ENCODE peak calls at places on chromosome X, in four cellular contexts. One of them, this sample, is unnamed.

GRCh38 chrX:79361192-79361870 is 5.8 kb downstream of the ITM2A start:
- DNase-seq in spleen: no peak
- DNase-seq in HepG2: no peak
- DNase-seq in stomach: no peak
- DNase-seq in this sample: no peak

GRCh38 chrX:147763131-147763530 is 148.6 kb upstream of the FMR1 start:
- DNase-seq in spleen: no peak
- DNase-seq in HepG2: no peak
- DNase-seq in stomach: no peak
- DNase-seq in this sample: no peak

GRCh38 chrX:40099046-40099968 is 1.5 kb upstream of the BCOR start:
- DNase-seq in spleen: peak; percentile 91
- DNase-seq in HepG2: no peak
- DNase-seq in stomach: no peak
- DNase-seq in this sample: peak; percentile 81

GRCh38 chrX:130173190-130173895 is 1.6 kb downstream of the RAB33A start:
- DNase-seq in spleen: peak; percentile 72
- DNase-seq in HepG2: no peak
- DNase-seq in stomach: no peak
- DNase-seq in this sample: peak; percentile 73

GRCh38 chrX:125287282-125287681 is 32.4 kb upstream of the TEX13C start:
- DNase-seq in spleen: peak; percentile 67
- DNase-seq in HepG2: no peak
- DNase-seq in stomach: no peak
- DNase-seq in this sample: no peak

GRCh38 chrX:129235903-129236302 is 287.4 kb downstream of the SMARCA1 start:
- DNase-seq in spleen: no peak
- DNase-seq in HepG2: no peak
- DNase-seq in stomach: no peak
- DNase-seq in this sample: no peak

GRCh38 chrX:49001521-49002090 is 458 bp downstream of the GRIPAP1 start:
- DNase-seq in spleen: peak; percentile 80
- DNase-seq in HepG2: peak; percentile 1
- DNase-seq in stomach: no peak
- DNase-seq in this sample: no peak

GRCh38 chrX:19121898-19122640 is at the start of gene ADGRG2:
- DNase-seq in spleen: no peak
- DNase-seq in HepG2: no peak
- DNase-seq in stomach: peak; percentile 56
- DNase-seq in this sample: no peak

GRCh38 chrX:19852014-19853005 is 35.1 kb downstream of the SH3KBP1 start:
- DNase-seq in spleen: no peak
- DNase-seq in HepG2: peak; percentile 72
- DNase-seq in stomach: no peak
- DNase-seq in this sample: peak; percentile 79

GRCh38 chrX:150473371-150473770 is 95.0 kb upstream of the MTM1 start:
- DNase-seq in spleen: no peak
- DNase-seq in HepG2: no peak
- DNase-seq in stomach: no peak
- DNase-seq in this sample: no peak

GRCh38 chrX:150694738-150695410 is 1.7 kb downstream of the MTMR1 start:
- DNase-seq in spleen: no peak
- DNase-seq in HepG2: no peak
- DNase-seq in stomach: no peak
- DNase-seq in this sample: no peak

GRCh38 chrX:75038925-75039324 is 113.7 kb upstream of the NEXMIF start:
- DNase-seq in spleen: no peak
- DNase-seq in HepG2: peak; percentile 10
- DNase-seq in stomach: no peak
- DNase-seq in this sample: no peak

GRCh38 chrX:21408776-21409175 is 34.6 kb downstream of the CNKSR2 start:
- DNase-seq in spleen: no peak
- DNase-seq in HepG2: no peak
- DNase-seq in stomach: no peak
- DNase-seq in this sample: no peak

GRCh38 chrX:136146614-136147319 is 566 bp upstream of the FHL1 start:
- DNase-seq in spleen: peak; percentile 81
- DNase-seq in HepG2: no peak
- DNase-seq in stomach: no peak
- DNase-seq in this sample: no peak

GRCh38 chrX:140710710-140711109 is 1.2 kb downstream of the LINC00632 start:
- DNase-seq in spleen: no peak
- DNase-seq in HepG2: no peak
- DNase-seq in stomach: no peak
- DNase-seq in this sample: no peak

GRCh38 chrX:121307441-121307840 is 260.0 kb downstream of the GLUD2 start:
- DNase-seq in spleen: no peak
- DNase-seq in HepG2: no peak
- DNase-seq in stomach: no peak
- DNase-seq in this sample: no peak

GRCh38 chrX:642436-643210 is 12.0 kb downstream of the SHOX start:
- DNase-seq in spleen: no peak
- DNase-seq in HepG2: no peak
- DNase-seq in stomach: peak; percentile 17
- DNase-seq in this sample: no peak

GRCh38 chrX:13778916-13779315 is 38.0 kb downstream of the GPM6B start:
- DNase-seq in spleen: no peak
- DNase-seq in HepG2: no peak
- DNase-seq in stomach: no peak
- DNase-seq in this sample: no peak

GRCh38 chrX:107272431-107272921 is 66.1 kb downstream of the DNAAF6 start:
- DNase-seq in spleen: no peak
- DNase-seq in HepG2: no peak
- DNase-seq in stomach: no peak
- DNase-seq in this sample: no peak

GRCh38 chrX:150486011-150486410 is 82.4 kb upstream of the MTM1 start:
- DNase-seq in spleen: no peak
- DNase-seq in HepG2: peak; percentile 20
- DNase-seq in stomach: peak; percentile 62
- DNase-seq in this sample: peak; percentile 74

GRCh38 chrX:115579786-115580294 is 18.9 kb downstream of the PLS3 start:
- DNase-seq in spleen: no peak
- DNase-seq in HepG2: no peak
- DNase-seq in stomach: no peak
- DNase-seq in this sample: no peak

GRCh38 chrX:104098151-104098808 is 14.0 kb upstream of the ZCCHC18 start:
- DNase-seq in spleen: no peak
- DNase-seq in HepG2: peak; percentile 22
- DNase-seq in stomach: peak; percentile 43
- DNase-seq in this sample: peak; percentile 75

GRCh38 chrX:95218964-95219363 is 1465.7 kb upstream of the DIAPH2 start:
- DNase-seq in spleen: no peak
- DNase-seq in HepG2: no peak
- DNase-seq in stomach: no peak
- DNase-seq in this sample: no peak

GRCh38 chrX:41490446-41490845 is 43.3 kb downstream of the NYX start:
- DNase-seq in spleen: no peak
- DNase-seq in HepG2: no peak
- DNase-seq in stomach: no peak
- DNase-seq in this sample: no peak

GRCh38 chrX:34873500-34874225 is 68.9 kb upstream of the FAM47B start:
- DNase-seq in spleen: no peak
- DNase-seq in HepG2: no peak
- DNase-seq in stomach: no peak
- DNase-seq in this sample: no peak

GRCh38 chrX:10447577-10448214 is 172.7 kb downstream of the MID1 start:
- DNase-seq in spleen: no peak
- DNase-seq in HepG2: no peak
- DNase-seq in stomach: no peak
- DNase-seq in this sample: no peak

GRCh38 chrX:10441464-10441863 is 178.9 kb downstream of the MID1 start:
- DNase-seq in spleen: no peak
- DNase-seq in HepG2: no peak
- DNase-seq in stomach: no peak
- DNase-seq in this sample: no peak

GRCh38 chrX:10444204-10444603 is 176.2 kb downstream of the MID1 start:
- DNase-seq in spleen: no peak
- DNase-seq in HepG2: peak; percentile 2
- DNase-seq in stomach: no peak
- DNase-seq in this sample: no peak
- TF ChIP-seq CTCF in spleen: no peak
- TF ChIP-seq CTCF in HepG2: peak; percentile 48
- TF ChIP-seq CTCF in stomach: no peak
- TF ChIP-seq CTCF in this sample: no peak

DNA sequence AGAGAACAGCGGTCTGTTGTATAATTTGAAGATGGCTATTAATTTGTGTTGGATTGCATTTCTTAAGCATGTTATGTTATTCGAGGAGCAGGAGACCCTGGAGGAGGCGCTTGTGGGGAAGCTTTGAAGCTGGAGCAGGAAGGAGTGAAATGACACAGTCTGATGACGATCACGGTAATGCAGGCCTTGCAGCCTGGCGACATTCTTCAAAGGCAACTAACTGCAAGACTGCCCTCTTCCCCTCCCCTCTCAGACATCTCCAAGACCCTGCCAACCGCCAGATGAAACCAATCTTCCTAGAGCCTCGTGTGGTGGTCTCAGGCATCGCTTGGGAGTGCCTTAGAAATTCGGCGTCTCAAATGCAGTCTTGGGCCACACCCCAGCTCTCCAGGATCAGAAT is 16.1 kb downstream of the CLCN4 start:
- DNase-seq in spleen: no peak
- DNase-seq in HepG2: no peak
- DNase-seq in stomach: no peak
- DNase-seq in this sample: no peak
- H3K27ac ChIP-seq in spleen: no peak overlapping the region
- H3K27ac ChIP-seq in HepG2: no peak overlapping the region
- H3K27ac ChIP-seq in stomach: no peak overlapping the region
- H3K27ac ChIP-seq in this sample: peak overlapping the region; percentile 64

DNA sequence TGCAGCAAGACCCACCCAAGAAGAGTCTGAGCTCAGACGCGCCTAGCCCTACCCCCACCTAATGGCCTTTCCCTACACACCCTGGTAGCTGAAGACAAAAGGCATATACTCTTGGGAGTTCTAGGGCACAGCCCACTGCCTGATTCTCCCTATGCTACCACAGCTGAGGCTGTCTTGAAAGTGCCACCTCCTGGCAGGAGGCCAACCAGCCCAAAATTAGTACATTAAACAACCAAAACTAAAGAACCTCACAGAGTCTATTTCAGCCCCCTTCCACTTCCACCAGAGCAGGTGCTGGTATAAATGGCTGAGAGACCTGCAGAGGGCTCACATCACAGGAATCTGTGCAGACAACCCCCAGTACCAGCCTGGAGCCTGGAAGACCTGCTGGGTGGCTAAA is 119.1 kb downstream of the HMGN5 start:
- DNase-seq in spleen: no peak
- DNase-seq in HepG2: no peak
- DNase-seq in stomach: no peak
- DNase-seq in this sample: no peak
- TF ChIP-seq POLR2AphosphoS5 in spleen: no peak
- TF ChIP-seq POLR2AphosphoS5 in HepG2: no peak
- TF ChIP-seq POLR2AphosphoS5 in stomach: no peak
- TF ChIP-seq POLR2AphosphoS5 in this sample: no peak

GRCh38 chrX:154596290-154596929 is 11.5 kb downstream of the CTAG1A start:
- DNase-seq in spleen: no peak
- DNase-seq in HepG2: no peak
- DNase-seq in stomach: no peak
- DNase-seq in this sample: no peak
- TF ChIP-seq CTCF in spleen: no peak
- TF ChIP-seq CTCF in HepG2: no peak
- TF ChIP-seq CTCF in stomach: no peak
- TF ChIP-seq CTCF in this sample: no peak

DNA sequence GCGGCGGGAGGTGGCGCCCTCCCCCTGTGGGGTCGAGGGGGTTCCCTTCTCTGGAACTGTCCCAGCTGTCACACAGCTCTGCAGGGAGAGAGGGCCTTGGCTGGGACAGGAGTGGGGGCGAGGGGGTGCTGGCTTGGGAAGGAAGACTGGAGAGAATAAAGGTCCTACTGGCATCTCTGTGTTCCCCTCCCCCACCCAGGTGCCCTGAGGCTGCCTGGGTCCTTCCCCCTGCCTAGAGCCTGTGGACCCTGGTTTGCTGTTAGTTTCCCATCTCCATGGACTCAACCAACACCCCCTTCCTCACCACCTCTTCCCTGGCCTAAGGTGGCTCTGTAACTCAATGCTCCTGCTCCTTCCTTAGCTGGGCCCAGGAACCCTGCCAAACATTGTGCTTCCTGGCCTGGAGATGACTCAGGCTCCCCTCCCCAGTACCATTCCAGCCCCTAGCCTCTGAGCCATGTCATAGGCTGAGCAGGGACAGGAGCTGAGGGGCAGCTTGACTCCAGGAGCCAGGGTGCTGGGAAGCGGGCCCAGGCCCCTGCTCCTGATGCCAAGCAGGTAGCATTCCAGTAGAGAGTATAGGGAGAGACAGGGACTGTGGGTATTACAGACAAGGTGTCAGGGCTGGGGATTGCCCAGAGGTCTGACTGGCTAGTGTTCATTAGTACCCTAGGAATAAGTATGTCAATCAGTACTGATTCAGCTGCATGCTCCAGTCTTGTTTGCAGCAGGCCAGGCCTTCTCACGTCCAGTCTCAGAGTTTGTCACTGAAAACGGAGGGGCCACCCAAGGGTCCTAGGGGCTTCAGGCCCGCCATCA is 100.7 kb downstream of the EFNB1 start:
- DNase-seq in spleen: peak; percentile 52
- DNase-seq in HepG2: no peak
- DNase-seq in stomach: peak; percentile 32
- DNase-seq in this sample: no peak
- H3K27ac ChIP-seq in spleen: peak overlapping the region; percentile 9
- H3K27ac ChIP-seq in HepG2: no peak overlapping the region
- H3K27ac ChIP-seq in stomach: no peak overlapping the region
- H3K27ac ChIP-seq in this sample: no peak overlapping the region

GRCh38 chrX:137565921-137566745 is at the start of gene ZIC3:
- DNase-seq in spleen: no peak
- DNase-seq in HepG2: no peak
- DNase-seq in stomach: peak; percentile 63
- DNase-seq in this sample: peak; percentile 67
- TF ChIP-seq POLR2AphosphoS5 in spleen: no peak
- TF ChIP-seq POLR2AphosphoS5 in HepG2: no peak
- TF ChIP-seq POLR2AphosphoS5 in stomach: no peak
- TF ChIP-seq POLR2AphosphoS5 in this sample: no peak